ENCODE peak calls at places on chromosomes 4 and X, in four cellular contexts. X is activated T-helper 17 cell treated with anti-CD3 and anti-CD28 coated beads, Interleukin-2, amount 50 U/mL, for 72 hours; M is T-helper 17 cell; Q is activated CD8-positive, alpha-beta memory T cell treated with anti-CD3 and anti-CD28 coated beads, Interleukin-2, amount 10 ng/mL, durations not matched to agents 7 days and 5 days. E is an unnamed sample.

GRCh38 chr4:43132010-43132582 is 239.6 kb downstream of the GRXCR1 start:
- ATAC-seq in X (no peak), M (no peak), Q (no peak), E (no peak)

GRCh38 chr4:20323991-20324390 is 72.3 kb downstream of the SLIT2 start:
- ATAC-seq in X (no peak), M (no peak), Q (no peak), E (no peak)

GRCh38 chr4:53592128-53592527 is 842 bp upstream of the LNX1 start:
- ATAC-seq in X (no peak), M (no peak), Q (no peak), E (no peak)

GRCh38 chr4:17526695-17527477 is 11.9 kb downstream of the CLRN2 start:
- ATAC-seq in X (no peak), M (no peak), Q (no peak), E (no peak)

GRCh38 chr4:3393171-3393570 is 48.6 kb upstream of the HGFAC start:
- ATAC-seq in X (no peak), M (no peak), Q (no peak), E (no peak)

GRCh38 chr4:84706286-84706685 is 123.4 kb downstream of the CDS1 start:
- ATAC-seq in X (no peak), M (no peak), Q (no peak), E (no peak)

GRCh38 chr4:66920514-66920913 is 624.8 kb downstream of the CENPC start:
- ATAC-seq in X (no peak), M (no peak), Q (no peak), E (no peak)

GRCh38 chrX:153984351-153985178 is 12.0 kb downstream of the TMEM187 start:
- ATAC-seq in X (peak; percentile 35), M (peak; percentile 69), Q (peak; percentile 32), E (peak; percentile 71)

GRCh38 chrX:5559386-5559785 is 669.3 kb downstream of the NLGN4X start:
- ATAC-seq in X (no peak), M (no peak), Q (no peak), E (no peak)

GRCh38 chr4:128803783-128804182 is 5.7 kb upstream of the JADE1 start:
- ATAC-seq in X (peak; percentile 78), M (no peak), Q (peak; percentile 45), E (no peak)

GRCh38 chr4:53688186-53688790 is 97.0 kb upstream of the LNX1 start:
- ATAC-seq in X (peak; percentile 84), M (no peak), Q (no peak), E (peak; percentile 82)

GRCh38 chrX:71221145-71221544 is 1.9 kb upstream of the GJB1 start:
- ATAC-seq in X (no peak), M (no peak), Q (no peak), E (no peak)

GRCh38 chrX:15436220-15436619 is 52.0 kb upstream of the VEGFD start:
- ATAC-seq in X (no peak), M (no peak), Q (no peak), E (no peak)

GRCh38 chrX:4932790-4933189 is 1219.3 kb upstream of the PRKX start:
- ATAC-seq in X (no peak), M (no peak), Q (no peak), E (no peak)

GRCh38 chr4:47744253-47744652 is 93.6 kb downstream of the CORIN start:
- ATAC-seq in X (no peak), M (no peak), Q (no peak), E (no peak)

GRCh38 chrX:23855569-23855968 is 52.2 kb downstream of the APOO start:
- ATAC-seq in X (no peak), M (no peak), Q (no peak), E (no peak)

GRCh38 chr4:26192921-26193894 is 127.6 kb upstream of the RBPJ start:
- ATAC-seq in X (peak; percentile 61), M (no peak), Q (no peak), E (peak; percentile 61)

GRCh38 chrX:85136409-85136808 is 107.2 kb downstream of the SATL1 start:
- ATAC-seq in X (no peak), M (no peak), Q (no peak), E (no peak)